ENCODE peak calls at places on chromosome 12, in ten cellular contexts. One of them, this sample, is unnamed.

GRCh38 chr12:7994731-7995205 is 37.7 kb upstream of the FOXJ2 start:
- DNase-seq in fibroblast of lung: peak
- DNase-seq in CD8-positive, alpha-beta T cell: no peak
- DNase-seq in HAP-1: no peak
- DNase-seq in Peyer's patch: no peak
- DNase-seq in GM23338: peak
- DNase-seq in GM12865: no peak
- DNase-seq in NT2/D1: no peak
- DNase-seq in AG09309: peak
- DNase-seq in adipocyte: peak
- DNase-seq in this sample: no peak

GRCh38 chr12:8644345-8645248 is 18.0 kb downstream of the MFAP5 start:
- DNase-seq in fibroblast of lung: no peak
- DNase-seq in CD8-positive, alpha-beta T cell: peak
- DNase-seq in HAP-1: no peak
- DNase-seq in Peyer's patch: peak
- DNase-seq in GM23338: no peak
- DNase-seq in GM12865: peak
- DNase-seq in NT2/D1: no peak
- DNase-seq in AG09309: no peak
- DNase-seq in adipocyte: no peak
- DNase-seq in this sample: no peak

GRCh38 chr12:108805136-108805535 is 52.2 kb downstream of the SSH1 start:
- DNase-seq in fibroblast of lung: peak
- DNase-seq in CD8-positive, alpha-beta T cell: no peak
- DNase-seq in HAP-1: no peak
- DNase-seq in Peyer's patch: no peak
- DNase-seq in GM23338: no peak
- DNase-seq in GM12865: no peak
- DNase-seq in NT2/D1: no peak
- DNase-seq in AG09309: no peak
- DNase-seq in adipocyte: peak
- DNase-seq in this sample: no peak

GRCh38 chr12:2608608-2608945 is 186.2 kb upstream of the FKBP4 start:
- DNase-seq in fibroblast of lung: no peak
- DNase-seq in CD8-positive, alpha-beta T cell: no peak
- DNase-seq in HAP-1: no peak
- DNase-seq in Peyer's patch: no peak
- DNase-seq in GM23338: no peak
- DNase-seq in GM12865: no peak
- DNase-seq in NT2/D1: no peak
- DNase-seq in AG09309: no peak
- DNase-seq in adipocyte: no peak
- DNase-seq in this sample: no peak

GRCh38 chr12:69655616-69656336 is 43.3 kb downstream of the BEST3 start:
- DNase-seq in fibroblast of lung: peak
- DNase-seq in CD8-positive, alpha-beta T cell: no peak
- DNase-seq in HAP-1: no peak
- DNase-seq in Peyer's patch: no peak
- DNase-seq in GM23338: no peak
- DNase-seq in GM12865: no peak
- DNase-seq in NT2/D1: no peak
- DNase-seq in AG09309: peak
- DNase-seq in adipocyte: peak
- DNase-seq in this sample: no peak

GRCh38 chr12:1646908-1647669 is 18.1 kb downstream of the WNT5B start:
- DNase-seq in fibroblast of lung: no peak
- DNase-seq in CD8-positive, alpha-beta T cell: no peak
- DNase-seq in HAP-1: no peak
- DNase-seq in Peyer's patch: no peak
- DNase-seq in GM23338: no peak
- DNase-seq in GM12865: no peak
- DNase-seq in NT2/D1: no peak
- DNase-seq in AG09309: no peak
- DNase-seq in adipocyte: no peak
- DNase-seq in this sample: no peak

GRCh38 chr12:130356222-130356621 is 18.5 kb downstream of the PIWIL1 start:
- DNase-seq in fibroblast of lung: no peak
- DNase-seq in CD8-positive, alpha-beta T cell: no peak
- DNase-seq in HAP-1: no peak
- DNase-seq in Peyer's patch: no peak
- DNase-seq in GM23338: no peak
- DNase-seq in GM12865: no peak
- DNase-seq in NT2/D1: no peak
- DNase-seq in AG09309: no peak
- DNase-seq in adipocyte: no peak
- DNase-seq in this sample: no peak

GRCh38 chr12:32877670-32878459 is 18.7 kb downstream of the PKP2 start:
- DNase-seq in fibroblast of lung: no peak
- DNase-seq in CD8-positive, alpha-beta T cell: no peak
- DNase-seq in HAP-1: no peak
- DNase-seq in Peyer's patch: peak
- DNase-seq in GM23338: no peak
- DNase-seq in GM12865: peak
- DNase-seq in NT2/D1: no peak
- DNase-seq in AG09309: no peak
- DNase-seq in adipocyte: no peak
- DNase-seq in this sample: no peak

GRCh38 chr12:109678732-109679131 is 34.9 kb upstream of the FAM222A start:
- DNase-seq in fibroblast of lung: no peak
- DNase-seq in CD8-positive, alpha-beta T cell: no peak
- DNase-seq in HAP-1: no peak
- DNase-seq in Peyer's patch: peak
- DNase-seq in GM23338: no peak
- DNase-seq in GM12865: no peak
- DNase-seq in NT2/D1: no peak
- DNase-seq in AG09309: no peak
- DNase-seq in adipocyte: no peak
- DNase-seq in this sample: peak

GRCh38 chr12:17016116-17016864 is 410.3 kb upstream of the LMO3 start:
- DNase-seq in fibroblast of lung: no peak
- DNase-seq in CD8-positive, alpha-beta T cell: no peak
- DNase-seq in HAP-1: no peak
- DNase-seq in Peyer's patch: no peak
- DNase-seq in GM23338: no peak
- DNase-seq in GM12865: no peak
- DNase-seq in NT2/D1: no peak
- DNase-seq in AG09309: no peak
- DNase-seq in adipocyte: no peak
- DNase-seq in this sample: no peak

GRCh38 chr12:77615331-77615730 is 215.4 kb upstream of the NAV3 start:
- DNase-seq in fibroblast of lung: no peak
- DNase-seq in CD8-positive, alpha-beta T cell: no peak
- DNase-seq in HAP-1: no peak
- DNase-seq in Peyer's patch: no peak
- DNase-seq in GM23338: peak
- DNase-seq in GM12865: no peak
- DNase-seq in NT2/D1: peak
- DNase-seq in AG09309: no peak
- DNase-seq in adipocyte: no peak
- DNase-seq in this sample: no peak

GRCh38 chr12:9750276-9751203 is 10.2 kb downstream of the CD69 start:
- DNase-seq in fibroblast of lung: peak
- DNase-seq in CD8-positive, alpha-beta T cell: peak
- DNase-seq in HAP-1: peak
- DNase-seq in Peyer's patch: peak
- DNase-seq in GM23338: peak
- DNase-seq in GM12865: peak
- DNase-seq in NT2/D1: peak
- DNase-seq in AG09309: peak
- DNase-seq in adipocyte: peak
- DNase-seq in this sample: peak

GRCh38 chr12:18580286-18580685 is 157.5 kb downstream of the PLCZ1 start:
- DNase-seq in fibroblast of lung: no peak
- DNase-seq in CD8-positive, alpha-beta T cell: no peak
- DNase-seq in HAP-1: no peak
- DNase-seq in Peyer's patch: no peak
- DNase-seq in GM23338: no peak
- DNase-seq in GM12865: no peak
- DNase-seq in NT2/D1: no peak
- DNase-seq in AG09309: no peak
- DNase-seq in adipocyte: peak
- DNase-seq in this sample: no peak

GRCh38 chr12:29725587-29726320 is 58.0 kb downstream of the TMTC1 start:
- DNase-seq in fibroblast of lung: peak
- DNase-seq in CD8-positive, alpha-beta T cell: no peak
- DNase-seq in HAP-1: peak
- DNase-seq in Peyer's patch: no peak
- DNase-seq in GM23338: no peak
- DNase-seq in GM12865: peak
- DNase-seq in NT2/D1: no peak
- DNase-seq in AG09309: no peak
- DNase-seq in adipocyte: peak
- DNase-seq in this sample: peak

GRCh38 chr12:29665107-29665506 is 118.6 kb downstream of the TMTC1 start:
- DNase-seq in fibroblast of lung: no peak
- DNase-seq in CD8-positive, alpha-beta T cell: no peak
- DNase-seq in HAP-1: no peak
- DNase-seq in Peyer's patch: no peak
- DNase-seq in GM23338: no peak
- DNase-seq in GM12865: no peak
- DNase-seq in NT2/D1: no peak
- DNase-seq in AG09309: no peak
- DNase-seq in adipocyte: no peak
- DNase-seq in this sample: no peak

GRCh38 chr12:53345486-53346195 is 9.5 kb upstream of the SP7 start:
- DNase-seq in fibroblast of lung: no peak
- DNase-seq in CD8-positive, alpha-beta T cell: no peak
- DNase-seq in HAP-1: no peak
- DNase-seq in Peyer's patch: no peak
- DNase-seq in GM23338: peak
- DNase-seq in GM12865: no peak
- DNase-seq in NT2/D1: no peak
- DNase-seq in AG09309: no peak
- DNase-seq in adipocyte: peak
- DNase-seq in this sample: no peak
- H3K4me3 ChIP-seq in fibroblast of lung: peak
- H3K4me3 ChIP-seq in CD8-positive, alpha-beta T cell: peak
- H3K4me3 ChIP-seq in HAP-1: peak
- H3K4me3 ChIP-seq in Peyer's patch: peak
- H3K4me3 ChIP-seq in GM23338: peak
- H3K4me3 ChIP-seq in GM12865: peak
- H3K4me3 ChIP-seq in NT2/D1: peak
- H3K4me3 ChIP-seq in AG09309: peak
- H3K4me3 ChIP-seq in adipocyte: peak
- H3K4me3 ChIP-seq in this sample: no peak

GRCh38 chr12:57094194-57095160 is 5.6 kb downstream of the NAB2 start:
- DNase-seq in fibroblast of lung: no peak
- DNase-seq in CD8-positive, alpha-beta T cell: no peak
- DNase-seq in HAP-1: no peak
- DNase-seq in Peyer's patch: no peak
- DNase-seq in GM23338: no peak
- DNase-seq in GM12865: no peak
- DNase-seq in NT2/D1: no peak
- DNase-seq in AG09309: no peak
- DNase-seq in adipocyte: no peak
- DNase-seq in this sample: no peak
- H3K4me3 ChIP-seq in fibroblast of lung: no peak
- H3K4me3 ChIP-seq in CD8-positive, alpha-beta T cell: no peak
- H3K4me3 ChIP-seq in HAP-1: no peak
- H3K4me3 ChIP-seq in Peyer's patch: peak
- H3K4me3 ChIP-seq in GM23338: no peak
- H3K4me3 ChIP-seq in GM12865: no peak
- H3K4me3 ChIP-seq in NT2/D1: no peak
- H3K4me3 ChIP-seq in AG09309: no peak
- H3K4me3 ChIP-seq in adipocyte: no peak
- H3K4me3 ChIP-seq in this sample: no peak

GRCh38 chr12:85279449-85280137 is 427 bp upstream of the ALX1 start:
- DNase-seq in fibroblast of lung: peak
- DNase-seq in CD8-positive, alpha-beta T cell: no peak
- DNase-seq in HAP-1: no peak
- DNase-seq in Peyer's patch: no peak
- DNase-seq in GM23338: peak
- DNase-seq in GM12865: no peak
- DNase-seq in NT2/D1: peak
- DNase-seq in AG09309: no peak
- DNase-seq in adipocyte: peak
- DNase-seq in this sample: no peak
- H3K4me3 ChIP-seq in fibroblast of lung: no peak
- H3K4me3 ChIP-seq in CD8-positive, alpha-beta T cell: no peak
- H3K4me3 ChIP-seq in HAP-1: peak
- H3K4me3 ChIP-seq in Peyer's patch: no peak
- H3K4me3 ChIP-seq in GM23338: peak
- H3K4me3 ChIP-seq in GM12865: no peak
- H3K4me3 ChIP-seq in NT2/D1: peak
- H3K4me3 ChIP-seq in AG09309: peak
- H3K4me3 ChIP-seq in adipocyte: peak
- H3K4me3 ChIP-seq in this sample: peak

GRCh38 chr12:104134882-104135281 is 3.1 kb downstream of the NFYB start:
- DNase-seq in fibroblast of lung: no peak
- DNase-seq in CD8-positive, alpha-beta T cell: no peak
- DNase-seq in HAP-1: no peak
- DNase-seq in Peyer's patch: no peak
- DNase-seq in GM23338: no peak
- DNase-seq in GM12865: no peak
- DNase-seq in NT2/D1: no peak
- DNase-seq in AG09309: no peak
- DNase-seq in adipocyte: no peak
- DNase-seq in this sample: no peak
- H3K4me3 ChIP-seq in fibroblast of lung: no peak
- H3K4me3 ChIP-seq in CD8-positive, alpha-beta T cell: no peak
- H3K4me3 ChIP-seq in HAP-1: no peak
- H3K4me3 ChIP-seq in Peyer's patch: no peak
- H3K4me3 ChIP-seq in GM23338: no peak
- H3K4me3 ChIP-seq in GM12865: no peak
- H3K4me3 ChIP-seq in NT2/D1: no peak
- H3K4me3 ChIP-seq in AG09309: no peak
- H3K4me3 ChIP-seq in adipocyte: no peak
- H3K4me3 ChIP-seq in this sample: no peak

DNA sequence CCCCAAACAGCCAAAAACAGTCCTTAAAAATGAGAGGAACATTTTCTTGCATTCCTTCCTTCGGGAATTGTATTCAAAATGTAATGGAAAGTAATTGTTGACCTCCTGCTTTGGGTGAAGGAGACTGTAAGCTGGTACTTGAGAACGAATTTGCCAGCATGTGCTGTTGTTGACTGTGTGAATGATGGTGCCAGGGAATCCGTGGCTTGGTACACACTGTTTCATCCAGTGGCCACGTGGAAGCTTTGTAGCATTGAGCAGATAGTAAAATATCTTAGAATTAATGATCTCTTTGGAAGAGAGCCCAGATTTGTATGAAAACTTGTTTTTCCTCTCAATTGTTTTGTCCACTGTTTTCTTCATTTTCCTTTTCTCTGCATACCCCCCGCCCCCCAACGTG is 1.7 kb downstream of the ASCL4 start:
- DNase-seq in fibroblast of lung: no peak
- DNase-seq in CD8-positive, alpha-beta T cell: no peak
- DNase-seq in HAP-1: no peak
- DNase-seq in Peyer's patch: no peak
- DNase-seq in GM23338: no peak
- DNase-seq in GM12865: no peak
- DNase-seq in NT2/D1: no peak
- DNase-seq in AG09309: no peak
- DNase-seq in adipocyte: no peak
- DNase-seq in this sample: no peak
- H3K4me3 ChIP-seq in fibroblast of lung: no peak
- H3K4me3 ChIP-seq in CD8-positive, alpha-beta T cell: no peak
- H3K4me3 ChIP-seq in HAP-1: no peak
- H3K4me3 ChIP-seq in Peyer's patch: no peak
- H3K4me3 ChIP-seq in GM23338: peak
- H3K4me3 ChIP-seq in GM12865: no peak
- H3K4me3 ChIP-seq in NT2/D1: no peak
- H3K4me3 ChIP-seq in AG09309: no peak
- H3K4me3 ChIP-seq in adipocyte: no peak
- H3K4me3 ChIP-seq in this sample: no peak